ENCODE peak calls at places on chromosomes 6 and 20, in seven cellular contexts. P is upper lobe of right lung, E is fibroblast of lung, B is Caco-2, D is left ventricle myocardium inferior, I is colonic mucosa, X is OCI-LY7. U is an unnamed sample.
A peak's percentile ranks its signal among the peaks of the same experiment; 100 is the strongest.

GRCh38 chr6:154874684-154875594 is 120.2 kb upstream of the TIAM2 start:
- DNase-seq in P (no peak), E (no peak), B (no peak), D (no peak), I (no peak), X (no peak), U (no peak)

GRCh38 chr6:21595951-21596378 is 2.4 kb downstream of the SOX4 start:
- DNase-seq in P (no peak), E (no peak), B (no peak), D (no peak), I (peak; percentile 48), X (no peak), U (no peak)

GRCh38 chr6:35495258-35496035 is 1.4 kb downstream of the TEAD3 start:
- DNase-seq in P (no peak), E (peak; percentile 52), B (no peak), D (no peak), I (no peak), X (no peak), U (no peak)

GRCh38 chr6:101268541-101268940 is 125.0 kb upstream of the GRIK2 start:
- DNase-seq in P (no peak), E (no peak), B (no peak), D (no peak), I (no peak), X (no peak), U (no peak)

GRCh38 chr20:8464368-8464767 is 332.3 kb downstream of the PLCB1 start:
- DNase-seq in P (no peak), E (peak; percentile 56), B (no peak), D (no peak), I (no peak), X (peak; percentile 37), U (no peak)

GRCh38 chr20:38985060-38985459 is 22.9 kb downstream of the DHX35 start:
- DNase-seq in P (no peak), E (no peak), B (no peak), D (no peak), I (no peak), X (no peak), U (peak; percentile 79)

GRCh38 chr20:22763257-22763906 is 179.0 kb upstream of the FOXA2 start:
- DNase-seq in P (no peak), E (no peak), B (no peak), D (peak; percentile 46), I (peak; percentile 38), X (no peak), U (peak; percentile 90)

GRCh38 chr6:115704028-115704427 is 356.7 kb downstream of the FRK start:
- DNase-seq in P (no peak), E (no peak), B (no peak), D (no peak), I (no peak), X (no peak), U (no peak)

GRCh38 chr6:111692327-111693164 is 86.9 kb upstream of the TRAF3IP2 start:
- DNase-seq in P (no peak), E (peak; percentile 56), B (no peak), D (no peak), I (peak; percentile 78), X (no peak), U (no peak)

GRCh38 chr6:150373260-150373701 is 4.5 kb downstream of the IYD start:
- DNase-seq in P (no peak), E (peak; percentile 62), B (no peak), D (peak; percentile 34), I (no peak), X (no peak), U (no peak)

GRCh38 chr6:134117409-134117808 is 65.0 kb upstream of the SLC2A12 start:
- DNase-seq in P (no peak), E (peak; percentile 41), B (no peak), D (no peak), I (no peak), X (no peak), U (no peak)

GRCh38 chr6:54515013-54515412 is 206.8 kb downstream of the TINAG start:
- DNase-seq in P (no peak), E (peak; percentile 8), B (no peak), D (no peak), I (no peak), X (no peak), U (no peak)

GRCh38 chr6:35596448-35597442 is 84.0 kb upstream of the TULP1 start:
- DNase-seq in P (no peak), E (peak; percentile 95), B (no peak), D (no peak), I (no peak), X (no peak), U (peak; percentile 88)

GRCh38 chr20:11041396-11041795 is 367.6 kb upstream of the JAG1 start:
- DNase-seq in P (no peak), E (peak; percentile 41), B (no peak), D (no peak), I (no peak), X (no peak), U (no peak)

GRCh38 chr6:15479761-15480160 is 183.1 kb downstream of the DTNBP1 start:
- DNase-seq in P (no peak), E (peak; percentile 65), B (no peak), D (no peak), I (no peak), X (no peak), U (peak; percentile 14)

GRCh38 chr20:1491891-1492642 is 847 bp upstream of the SIRPB2 start:
- DNase-seq in P (no peak), E (no peak), B (no peak), D (no peak), I (no peak), X (no peak), U (no peak)

GRCh38 chr20:62370115-62370806 is 3.1 kb upstream of the LAMA5 start:
- DNase-seq in P (no peak), E (peak; percentile 87), B (no peak), D (no peak), I (no peak), X (no peak), U (peak; percentile 87)

GRCh38 chr20:62370807-62371587 is 3.9 kb upstream of the LAMA5 start:
- DNase-seq in P (peak; percentile 84), E (no peak), B (no peak), D (no peak), I (no peak), X (no peak), U (no peak)

GRCh38 chr20:62372042-62372993 is 5.2 kb upstream of the LAMA5 start:
- DNase-seq in P (no peak), E (no peak), B (no peak), D (no peak), I (no peak), X (no peak), U (no peak)

GRCh38 chr20:62369508-62370114 is 2.5 kb upstream of the LAMA5 start:
- DNase-seq in P (no peak), E (no peak), B (no peak), D (no peak), I (no peak), X (no peak), U (no peak)

DNA sequence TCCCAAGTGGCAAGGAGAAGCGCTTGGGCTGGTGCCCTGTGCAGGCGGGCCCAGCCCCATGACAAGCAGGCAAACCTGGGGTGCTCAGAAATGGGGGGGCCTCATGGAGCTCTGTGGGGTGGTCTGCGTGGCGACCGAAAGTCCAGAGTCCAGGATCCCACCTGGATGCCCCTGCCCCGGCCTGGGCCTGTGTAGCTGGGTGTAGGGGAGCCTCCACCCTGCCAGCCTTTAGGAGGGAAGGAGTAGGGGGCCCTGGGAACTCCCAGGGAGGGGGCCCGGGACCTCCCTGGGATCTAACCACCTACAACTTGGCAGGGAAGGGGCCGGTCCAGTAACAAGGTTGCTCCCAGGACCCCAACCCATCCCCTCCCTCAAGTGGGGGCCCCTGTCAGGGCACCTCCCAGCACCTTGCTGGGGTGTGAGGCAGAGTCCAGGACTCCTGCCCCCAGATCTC is 4.5 kb upstream of the LAMA5 start:
- DNase-seq in P (no peak), E (no peak), B (no peak), D (no peak), I (no peak), X (no peak), U (no peak)
- H3K4me1 ChIP-seq in P (peaks cover 62% of the 10 kb centered on the region), E (peaks cover 58% of the 10 kb centered on the region), B (peaks cover 61% of the 10 kb centered on the region), D (peaks cover 67% of the 10 kb centered on the region), I (peaks cover 14% of the 10 kb centered on the region), X (peaks cover 20% of the 10 kb centered on the region), U (peaks cover 43% of the 10 kb centered on the region)

GRCh38 chr6:167651251-167652041 is 175.3 kb upstream of the AFDN start:
- DNase-seq in P (no peak), E (no peak), B (no peak), D (no peak), I (no peak), X (no peak), U (no peak)
- H3K9me3 ChIP-seq in P (no peaks in the 10 kb centered on the region), E (peaks cover 6% of the 10 kb centered on the region), B (no peaks in the 10 kb centered on the region), D (no peaks in the 10 kb centered on the region), I (no peaks in the 10 kb centered on the region), X (peaks cover 7% of the 10 kb centered on the region), U (no peaks in the 10 kb centered on the region)

DNA sequence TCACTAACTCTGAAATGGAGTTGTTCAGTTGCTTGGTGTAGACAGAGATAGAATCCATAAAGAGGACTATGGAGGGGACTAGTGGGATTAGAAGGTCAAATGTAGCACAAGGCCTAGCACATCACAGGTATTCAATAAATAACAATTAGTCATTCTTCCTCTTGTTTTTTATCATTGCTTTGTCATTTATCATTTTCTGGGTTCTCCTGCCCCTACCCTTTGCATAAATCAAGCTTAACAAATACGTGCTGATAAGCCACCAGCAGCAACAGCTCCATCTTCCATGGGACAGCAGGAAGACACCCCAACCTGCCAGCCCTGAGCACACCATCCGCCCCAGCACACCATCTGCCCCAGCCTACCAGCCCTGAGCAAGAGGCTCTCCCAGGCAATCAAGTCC is 23.1 kb downstream of the TRAM2 start:
- DNase-seq in P (no peak), E (no peak), B (no peak), D (no peak), I (no peak), X (no peak), U (no peak)
- H3K4me1 ChIP-seq in P (peaks cover 50% of the 10 kb centered on the region), E (peaks cover 63% of the 10 kb centered on the region), B (peaks cover 30% of the 10 kb centered on the region), D (peaks cover 69% of the 10 kb centered on the region), I (peaks cover 21% of the 10 kb centered on the region), X (peaks cover 71% of the 10 kb centered on the region), U (peaks cover 8% of the 10 kb centered on the region)

GRCh38 chr6:137843206-137843605 is 23.9 kb upstream of the TNFAIP3 start:
- DNase-seq in P (no peak), E (no peak), B (no peak), D (no peak), I (no peak), X (no peak), U (no peak)

GRCh38 chr6:137834508-137834907 is 32.6 kb upstream of the TNFAIP3 start:
- DNase-seq in P (no peak), E (no peak), B (no peak), D (no peak), I (no peak), X (no peak), U (no peak)

GRCh38 chr6:137839076-137839475 is 28.0 kb upstream of the TNFAIP3 start:
- DNase-seq in P (no peak), E (no peak), B (no peak), D (no peak), I (no peak), X (no peak), U (no peak)

GRCh38 chr6:137845460-137845859 is 21.6 kb upstream of the TNFAIP3 start:
- DNase-seq in P (no peak), E (no peak), B (no peak), D (no peak), I (no peak), X (no peak), U (no peak)

DNA sequence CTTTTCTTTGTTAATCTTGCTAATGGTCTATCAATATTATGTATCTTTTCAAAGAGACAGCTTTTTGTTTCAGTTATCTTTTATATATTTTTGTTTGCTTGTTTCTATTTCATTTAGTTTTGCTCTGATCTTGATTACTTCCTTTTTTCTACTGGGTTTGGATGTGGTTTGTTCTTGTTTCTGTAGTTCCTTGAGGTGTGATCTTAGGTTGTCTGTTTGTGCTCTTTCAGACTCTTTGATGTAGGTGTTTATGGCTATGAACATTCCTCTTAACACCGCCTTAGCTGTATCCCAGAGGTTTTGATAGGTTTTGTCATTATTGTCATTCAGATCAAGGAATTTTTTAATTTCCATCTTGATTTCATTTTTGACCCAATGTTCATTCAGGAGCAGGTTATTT is 26.8 kb upstream of the TNFAIP3 start:
- DNase-seq in P (no peak), E (no peak), B (no peak), D (no peak), I (no peak), X (no peak), U (no peak)
- H3K9me3 ChIP-seq in P (no peaks in the 10 kb centered on the region), E (no peaks in the 10 kb centered on the region), B (peaks cover 7% of the 10 kb centered on the region), D (peaks cover 41% of the 10 kb centered on the region), I (no peaks in the 10 kb centered on the region), X (no peaks in the 10 kb centered on the region), U (peaks cover 5% of the 10 kb centered on the region)

U was measured in PC-9.